ENCODE peak calls at places on chromosomes 1 and 21, in eight cellular contexts. S is BE2C, I is A673, H is psoas muscle, U is pancreas, Z is Calu3, G is foreskin fibroblast, Y is esophagus squamous epithelium. T is an unnamed sample.

GRCh38 chr21:38669186-38669585 is 136.5 kb upstream of the ETS2 start:
- DNase-seq in S (no peak), I (peak), H (no peak), U (no peak), Z (peak), G (peak), Y (no peak), T (no peak)

GRCh38 chr1:77900687-77901293 is 12.4 kb downstream of the NEXN start:
- DNase-seq in S (peak), I (peak), H (no peak), U (peak), Z (peak), G (peak), Y (no peak), T (peak)

GRCh38 chr1:194176212-194176611 is 989.8 kb upstream of the B3GALT2 start:
- DNase-seq in S (no peak), I (no peak), H (no peak), U (no peak), Z (no peak), G (no peak), Y (no peak), T (no peak)

GRCh38 chr1:99544328-99544727 is 101.6 kb upstream of the PALMD start:
- DNase-seq in S (no peak), I (no peak), H (no peak), U (no peak), Z (no peak), G (peak), Y (no peak), T (no peak)

GRCh38 chr21:43021756-43022600 is 47.6 kb downstream of the PKNOX1 start:
- DNase-seq in S (no peak), I (no peak), H (no peak), U (no peak), Z (no peak), G (no peak), Y (no peak), T (no peak)

GRCh38 chr1:153404768-153405167 is 11.6 kb upstream of the S100A7A start:
- DNase-seq in S (peak), I (peak), H (peak), U (no peak), Z (peak), G (peak), Y (no peak), T (peak)

GRCh38 chr1:99217599-99217998 is 46.7 kb upstream of the PLPPR4 start:
- DNase-seq in S (no peak), I (no peak), H (no peak), U (no peak), Z (no peak), G (no peak), Y (no peak), T (no peak)

GRCh38 chr21:45104560-45104959 is 30.2 kb downstream of the ADARB1 start:
- DNase-seq in S (peak), I (peak), H (no peak), U (peak), Z (peak), G (no peak), Y (no peak), T (no peak)

GRCh38 chr1:22329171-22329540 is 122.5 kb upstream of the ZBTB40 start:
- DNase-seq in S (no peak), I (no peak), H (no peak), U (no peak), Z (no peak), G (no peak), Y (no peak), T (no peak)

GRCh38 chr1:211258310-211258755 is 833 bp upstream of the RCOR3 start:
- DNase-seq in S (peak), I (peak), H (peak), U (peak), Z (peak), G (peak), Y (peak), T (peak)

GRCh38 chr1:48671578-48671977 is 105.1 kb downstream of the BEND5 start:
- DNase-seq in S (no peak), I (no peak), H (no peak), U (no peak), Z (no peak), G (no peak), Y (no peak), T (no peak)

GRCh38 chr1:117632269-117633067 is 26.6 kb downstream of the TENT5C start:
- DNase-seq in S (no peak), I (no peak), H (no peak), U (peak), Z (no peak), G (no peak), Y (no peak), T (no peak)

GRCh38 chr1:30744060-30744756 is 13.4 kb downstream of the LAPTM5 start:
- DNase-seq in S (no peak), I (peak), H (no peak), U (no peak), Z (no peak), G (peak), Y (no peak), T (no peak)

GRCh38 chr1:16905112-16905855 is 9.5 kb downstream of the RNU1-2 start:
- DNase-seq in S (no peak), I (peak), H (no peak), U (no peak), Z (no peak), G (peak), Y (no peak), T (peak)

GRCh38 chr1:48499211-48499610 is 27.2 kb upstream of the SPATA6 start:
- DNase-seq in S (no peak), I (no peak), H (no peak), U (no peak), Z (no peak), G (no peak), Y (no peak), T (no peak)

DNA sequence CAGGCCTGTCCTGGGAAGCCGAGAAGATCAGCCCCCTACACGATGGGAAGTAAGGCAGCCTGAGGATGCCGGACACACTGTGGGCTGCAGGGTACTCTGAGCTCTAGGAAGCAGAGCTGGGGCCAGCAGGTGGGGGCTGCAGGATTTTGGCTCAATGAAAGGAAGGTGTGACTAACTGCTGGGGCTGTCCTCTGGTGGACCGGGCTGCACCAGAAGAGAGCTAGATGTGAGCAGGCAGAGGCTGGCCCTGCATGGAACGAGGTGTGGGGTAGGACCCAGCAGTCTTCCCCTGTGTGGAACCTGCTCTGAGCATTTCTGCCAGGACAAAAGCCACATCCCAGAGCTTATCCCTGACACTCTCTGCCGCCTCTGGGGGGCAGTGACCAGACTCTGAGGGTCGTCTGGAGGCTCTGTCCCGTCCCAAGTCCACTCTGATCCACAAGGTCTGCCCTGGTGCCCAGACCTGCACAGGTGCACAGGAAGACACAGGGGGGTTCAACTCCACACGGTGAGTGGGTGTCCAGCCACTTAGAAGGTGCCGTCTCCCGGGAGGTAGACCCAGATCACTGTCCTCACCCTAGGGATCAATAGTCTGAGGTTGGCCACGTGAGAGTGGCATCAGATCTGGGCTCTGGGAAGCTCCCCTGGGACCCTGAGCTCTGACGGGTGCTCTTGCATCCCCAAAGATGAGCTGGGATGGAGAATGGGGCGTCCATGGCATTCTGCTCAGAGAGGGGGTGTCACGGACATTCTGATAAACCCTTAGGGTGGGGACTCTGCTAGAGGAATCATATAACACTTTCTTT is 187.6 kb upstream of the VAMP3 start:
- DNase-seq in S (no peak), I (no peak), H (no peak), U (no peak), Z (no peak), G (no peak), Y (no peak), T (peak)
- TF ChIP-seq CTCF in S (peak), I (no peak), H (no peak), U (no peak), Z (no peak), G (no peak), Y (no peak), T (no peak)

GRCh38 chr1:177569476-177569875 is 398.7 kb downstream of the BRINP2 start:
- DNase-seq in S (no peak), I (no peak), H (no peak), U (no peak), Z (no peak), G (peak), Y (no peak), T (no peak)
- TF ChIP-seq CTCF in S (no peak), I (no peak), H (no peak), U (no peak), Z (no peak), G (no peak), Y (no peak), T (no peak)

GRCh38 chr1:60865146-60865545 is 217.2 kb upstream of the NFIA start:
- DNase-seq in S (peak), I (no peak), H (no peak), U (no peak), Z (no peak), G (no peak), Y (no peak), T (no peak)
- TF ChIP-seq CTCF in S (no peak), I (no peak), H (no peak), U (no peak), Z (no peak), G (no peak), Y (no peak), T (no peak)

DNA sequence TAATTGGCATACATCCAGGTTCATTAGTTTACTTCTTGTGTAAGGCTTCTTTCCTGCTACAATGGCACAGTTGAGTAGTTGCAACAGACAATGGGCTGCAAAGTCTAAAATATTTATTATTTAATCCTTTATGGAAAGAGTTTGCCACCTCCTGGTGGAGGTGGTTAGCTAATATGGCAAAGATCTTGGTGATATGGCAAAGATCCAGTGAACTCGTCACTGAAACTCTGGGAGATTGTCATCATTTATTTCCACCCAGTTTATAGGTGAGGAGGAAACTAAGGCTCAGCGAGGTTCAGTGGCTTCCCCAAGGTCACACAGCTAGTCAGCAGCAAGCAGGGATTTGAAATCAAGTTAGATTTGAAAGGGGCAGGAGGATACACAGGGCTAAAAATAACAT is 16.1 kb upstream of the IFFO2 start:
- DNase-seq in S (no peak), I (peak), H (no peak), U (no peak), Z (peak), G (peak), Y (no peak), T (no peak)
- TF ChIP-seq CTCF in S (no peak), I (peak), H (peak), U (no peak), Z (no peak), G (peak), Y (peak), T (no peak)

GRCh38 chr1:166300767-166301166 is 134.0 kb upstream of the FAM78B start:
- DNase-seq in S (no peak), I (no peak), H (no peak), U (no peak), Z (no peak), G (no peak), Y (no peak), T (no peak)
- TF ChIP-seq CTCF in S (no peak), I (no peak), H (no peak), U (no peak), Z (no peak), G (no peak), Y (no peak), T (no peak)

GRCh38 chr1:91883470-91883869 is 2.5 kb downstream of the TGFBR3 start:
- DNase-seq in S (no peak), I (peak), H (no peak), U (no peak), Z (no peak), G (peak), Y (no peak), T (no peak)
- TF ChIP-seq CTCF in S (peak), I (peak), H (peak), U (no peak), Z (peak), G (peak), Y (peak), T (no peak)

DNA sequence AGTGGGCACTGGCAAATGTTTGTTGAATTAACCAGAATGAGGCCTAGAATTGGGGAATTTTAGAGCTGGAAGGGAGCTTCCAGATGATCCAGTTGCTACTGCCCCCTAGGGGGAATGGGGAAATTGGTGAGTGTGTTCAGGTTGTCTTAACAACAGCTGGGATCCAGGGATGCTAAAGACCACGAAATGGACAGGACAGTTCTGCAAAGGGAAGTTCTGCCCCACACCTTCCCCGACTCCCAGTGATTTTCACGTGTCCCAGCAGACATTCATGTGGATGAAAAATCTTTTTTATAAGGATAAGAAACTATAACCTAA is 33.9 kb downstream of the TRIM62 start:
- DNase-seq in S (peak), I (peak), H (no peak), U (no peak), Z (peak), G (peak), Y (no peak), T (no peak)
- TF ChIP-seq CTCF in S (peak), I (peak), H (no peak), U (no peak), Z (no peak), G (peak), Y (no peak), T (peak)

DNA sequence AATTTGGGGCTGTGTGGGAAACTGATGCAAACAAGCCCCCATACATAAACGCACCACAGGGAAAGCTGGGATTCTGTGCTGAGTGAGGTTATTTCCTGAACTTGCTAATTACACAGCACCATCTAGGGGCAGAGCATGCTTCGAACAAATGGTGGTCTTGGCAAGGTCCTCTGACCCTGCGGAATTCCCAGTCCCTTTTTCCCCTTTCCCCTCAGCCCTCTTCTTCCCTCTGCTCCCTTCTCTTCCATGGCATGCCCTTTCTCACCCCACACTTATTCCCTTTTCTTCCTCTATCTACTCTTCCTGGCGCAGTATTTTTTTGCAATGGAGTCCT is 134.5 kb upstream of the VANGL1 start:
- DNase-seq in S (peak), I (peak), H (no peak), U (no peak), Z (peak), G (peak), Y (no peak), T (peak)
- TF ChIP-seq CTCF in S (peak), I (peak), H (peak), U (no peak), Z (peak), G (peak), Y (no peak), T (peak)

GRCh38 chr1:207867136-207868081 is 43.5 kb downstream of the CD34 start:
- DNase-seq in S (no peak), I (no peak), H (peak), U (peak), Z (no peak), G (peak), Y (no peak), T (no peak)

GRCh38 chr1:207866471-207867135 is 44.3 kb downstream of the CD34 start:
- DNase-seq in S (no peak), I (no peak), H (peak), U (peak), Z (no peak), G (peak), Y (no peak), T (no peak)

GRCh38 chr1:207862241-207862787 is 48.6 kb downstream of the CD34 start:
- DNase-seq in S (no peak), I (no peak), H (no peak), U (no peak), Z (no peak), G (peak), Y (no peak), T (no peak)

GRCh38 chr1:207861442-207862177 is 49.3 kb downstream of the CD34 start:
- DNase-seq in S (no peak), I (no peak), H (no peak), U (no peak), Z (no peak), G (no peak), Y (no peak), T (no peak)

GRCh38 chr1:207863893-207864535 is 46.9 kb downstream of the CD34 start:
- DNase-seq in S (no peak), I (no peak), H (no peak), U (no peak), Z (no peak), G (no peak), Y (no peak), T (no peak)
- TF ChIP-seq CTCF in S (no peak), I (no peak), H (no peak), U (no peak), Z (no peak), G (no peak), Y (no peak), T (no peak)

GRCh38 chr21:36765229-36765628 is 66.3 kb downstream of the SIM2 start:
- DNase-seq in S (no peak), I (no peak), H (no peak), U (no peak), Z (no peak), G (no peak), Y (no peak), T (no peak)
- TF ChIP-seq CTCF in S (no peak), I (no peak), H (no peak), U (no peak), Z (no peak), G (no peak), Y (no peak), T (no peak)

T was measured in nephron progenitor cell.